ENCODE peak calls at places on chromosomes 13 and 19, in seven cellular contexts. I is activated CD8-positive, alpha-beta T cell treated with anti-CD3 and anti-CD28 coated beads, Interleukin-2, amount 10 ng/mL, durations not matched to agents 7 days and 5 days; V is GM03348; O is GDM1; Z is mesendoderm; U is GM04503; P is AG10803. J is an unnamed sample.

GRCh38 chr19:5127710-5128109 is 158.8 kb downstream of the KDM4B start:
- DNase-seq in Z (no peak), O (no peak), P (no peak), U (no peak), V (no peak), I (no peak), J (no peak)

GRCh38 chr13:72246396-72246795 is 379.4 kb upstream of the DACH1 start:
- DNase-seq in O (no peak), V (no peak), U (no peak), Z (no peak), I (no peak), P (peak; percentile 33), J (no peak)

GRCh38 chr19:31338069-31338767 is 11.0 kb downstream of the TSHZ3 start:
- DNase-seq in V (peak; percentile 29), P (peak; percentile 29), U (no peak), O (no peak), Z (peak; percentile 91), I (peak; percentile 40), J (no peak)

GRCh38 chr19:17385878-17386611 is 8.0 kb downstream of the CCDC194 start:
- DNase-seq in Z (peak; percentile 79), I (peak; percentile 73), V (peak; percentile 85), U (no peak), P (peak; percentile 23), O (peak; percentile 49), J (no peak)

GRCh38 chr13:33448889-33449288 is 163.3 kb upstream of the STARD13 start:
- DNase-seq in O (no peak), V (no peak), U (no peak), P (no peak), Z (no peak), I (no peak), J (no peak)

GRCh38 chr19:51702103-51702753 is 9.1 kb downstream of the SPACA6 start:
- DNase-seq in P (peak; percentile 74), V (peak; percentile 71), Z (peak; percentile 93), O (no peak), I (peak; percentile 41), U (no peak), J (peak; percentile 46)

GRCh38 chr19:848457-848921 is 3.6 kb upstream of the ELANE start:
- DNase-seq in V (no peak), O (no peak), Z (no peak), I (no peak), P (no peak), U (no peak), J (no peak)

GRCh38 chr19:41699968-41700323 is 8.5 kb upstream of the CEACAM5 start:
- DNase-seq in U (no peak), Z (no peak), O (no peak), P (no peak), V (no peak), I (no peak), J (no peak)

GRCh38 chr19:12194827-12195500 is 32.1 kb downstream of the ZNF136 start:
- DNase-seq in V (peak; percentile 10), Z (peak; percentile 92), O (no peak), P (peak; percentile 26), I (peak; percentile 64), U (no peak), J (no peak)

GRCh38 chr13:48994731-48995130 is 19.0 kb downstream of the FNDC3A start:
- DNase-seq in O (no peak), V (peak; percentile 41), I (no peak), U (peak; percentile 6), Z (no peak), P (peak; percentile 63), J (no peak)

GRCh38 chr19:10230155-10230903 is 802 bp downstream of the S1PR2 start:
- DNase-seq in I (peak; percentile 62), O (no peak), V (peak; percentile 85), U (no peak), Z (peak; percentile 82), P (peak; percentile 48), J (no peak)

GRCh38 chr19:38635483-38636399 is 11.7 kb upstream of the ACTN4 start:
- DNase-seq in I (no peak), P (no peak), O (no peak), Z (peak; percentile 79), V (no peak), U (no peak), J (no peak)

GRCh38 chr13:112668924-112669323 is 20.9 kb upstream of the ATP11A start:
- DNase-seq in Z (no peak), O (no peak), P (no peak), I (no peak), V (no peak), U (no peak), J (no peak)

GRCh38 chr19:4120531-4120930 is 3.4 kb downstream of the MAP2K2 start:
- DNase-seq in P (peak; percentile 72), O (no peak), Z (no peak), V (peak; percentile 53), I (no peak), U (peak; percentile 59), J (no peak)

GRCh38 chr19:19079571-19079970 is 15.8 kb downstream of the SLC25A42 start:
- DNase-seq in V (no peak), P (no peak), O (no peak), Z (no peak), I (no peak), U (no peak), J (no peak)